ENCODE peak calls at places on chromosomes 5 and 9, in eight cellular contexts. F, D, A, U, E, N, J and K are unnamed samples.

GRCh38 chr5:132684922-132685720 is 11.3 kb downstream of the IL4 start:
- DNase-seq in E (no peak), U (no peak), A (no peak), D (no peak), J (no peak), F (no peak), N (no peak), K (no peak)

GRCh38 chr9:90919883-90920282 is 118.3 kb downstream of the SYK start:
- DNase-seq in E (no peak), N (no peak), A (peak), U (no peak), D (no peak), F (no peak), J (no peak), K (no peak)

GRCh38 chr9:91949946-91950664 is at the start of gene ROR2:
- DNase-seq in J (peak), D (peak), E (peak), F (peak), U (peak), A (peak), N (no peak), K (peak)

GRCh38 chr5:92911293-92911692 is 669.7 kb downstream of the NR2F1-AS1 start:
- DNase-seq in A (no peak), N (no peak), J (no peak), F (no peak), E (no peak), D (no peak), U (no peak), K (no peak)

GRCh38 chr5:154103223-154103622 is 64.5 kb downstream of the MFAP3 start:
- DNase-seq in F (no peak), A (no peak), D (no peak), E (no peak), J (no peak), N (no peak), U (no peak), K (no peak)

GRCh38 chr5:56328753-56329560 is 95.8 kb upstream of the ANKRD55 start:
- DNase-seq in N (no peak), D (peak), U (no peak), E (no peak), J (no peak), F (no peak), A (no peak), K (no peak)

GRCh38 chr9:126198854-126199253 is 127.8 kb upstream of the MVB12B start:
- DNase-seq in N (no peak), J (no peak), E (no peak), U (no peak), A (no peak), D (no peak), F (no peak), K (no peak)

GRCh38 chr9:134243778-134244467 is 79.6 kb upstream of the RNU6ATAC start:
- DNase-seq in A (no peak), D (no peak), U (peak), F (peak), N (no peak), E (no peak), J (no peak), K (no peak)

GRCh38 chr9:27279611-27280010 is 17.3 kb downstream of the EQTN start:
- DNase-seq in J (no peak), A (no peak), E (no peak), U (no peak), N (no peak), F (no peak), D (no peak), K (no peak)

GRCh38 chr9:108761530-108762347 is 94.0 kb downstream of the ACTL7B start:
- DNase-seq in E (peak), J (peak), U (peak), F (no peak), D (no peak), A (peak), N (no peak), K (peak)

GRCh38 chr5:170378740-170379139 is 10.4 kb downstream of the KCNMB1 start:
- DNase-seq in U (no peak), J (no peak), A (no peak), N (no peak), F (no peak), E (no peak), D (no peak), K (no peak)

GRCh38 chr9:116632990-116633441 is 54.1 kb upstream of the TRIM32 start:
- DNase-seq in U (no peak), E (no peak), J (no peak), D (no peak), A (no peak), F (no peak), N (no peak), K (no peak)